ENCODE peak calls at places on chromosome 13, in eight cellular contexts. Z is fibroblast of lung, U is fibroblast of the aortic adventitia, N is GM06990, G is GM23248, M is neuronal stem cell, L is heart left ventricle, H is mammary epithelial cell. V is an unnamed sample.

GRCh38 chr13:43905435-43906031 is 25.8 kb downstream of the LACC1 start:
- DNase-seq in G (peak), L (no peak), M (peak), Z (peak), U (peak), N (no peak), H (peak), V (peak)

GRCh38 chr13:98143157-98143553 is 261 bp downstream of the FARP1 start:
- DNase-seq in L (peak), M (peak), H (no peak), N (no peak), Z (no peak), G (no peak), U (no peak), V (no peak)

GRCh38 chr13:105445793-105446192 is 1089.7 kb downstream of the EFNB2 start:
- DNase-seq in L (no peak), N (no peak), G (no peak), H (no peak), Z (no peak), M (no peak), U (no peak), V (no peak)

GRCh38 chr13:78401833-78402232 is 201.5 kb downstream of the POU4F1 start:
- DNase-seq in H (no peak), M (no peak), Z (peak), L (no peak), N (no peak), U (no peak), G (no peak), V (no peak)

GRCh38 chr13:43935878-43936277 is 56.2 kb downstream of the LACC1 start:
- DNase-seq in Z (peak), M (no peak), H (no peak), N (no peak), U (peak), G (peak), L (no peak), V (no peak)

GRCh38 chr13:31234729-31235128 is 35.0 kb downstream of the B3GLCT start:
- DNase-seq in U (no peak), G (peak), M (no peak), L (no peak), N (no peak), H (no peak), Z (no peak), V (no peak)

GRCh38 chr13:32208860-32209259 is 106.3 kb downstream of the ZAR1L start:
- DNase-seq in U (no peak), N (no peak), M (no peak), G (no peak), Z (no peak), L (no peak), H (no peak), V (no peak)

GRCh38 chr13:21511841-21512240 is 52.7 kb upstream of the ZDHHC20 start:
- DNase-seq in U (peak), M (no peak), L (no peak), G (peak), N (no peak), Z (peak), H (peak), V (no peak)

GRCh38 chr13:47945738-47946137 is 55.3 kb downstream of the SUCLA2 start:
- DNase-seq in N (no peak), U (peak), M (no peak), Z (peak), L (no peak), H (peak), G (peak), V (no peak)

GRCh38 chr13:101454767-101455166 is 2.3 kb downstream of the ITGBL1 start:
- DNase-seq in M (no peak), L (no peak), H (peak), G (peak), U (peak), Z (peak), N (no peak), V (no peak)

GRCh38 chr13:80001510-80001842 is 339.4 kb downstream of the SPRY2 start:
- DNase-seq in Z (no peak), L (no peak), G (no peak), U (no peak), N (no peak), M (no peak), H (no peak), V (no peak)

GRCh38 chr13:44908712-44909111 is 80.6 kb downstream of the NUFIP1 start:
- DNase-seq in Z (no peak), M (no peak), H (no peak), U (no peak), N (no peak), G (no peak), L (no peak), V (no peak)

GRCh38 chr13:26343816-26344215 is 89.9 kb downstream of the CDK8 start:
- DNase-seq in U (no peak), L (no peak), H (no peak), N (no peak), Z (no peak), G (no peak), M (no peak), V (no peak)

GRCh38 chr13:71028884-71029283 is 838.1 kb downstream of the DACH1 start:
- DNase-seq in M (no peak), Z (no peak), N (no peak), U (no peak), H (no peak), G (no peak), L (no peak), V (no peak)

GRCh38 chr13:34207334-34207733 is 389.4 kb downstream of the RFC3 start:
- DNase-seq in L (peak), N (no peak), G (peak), U (peak), M (no peak), Z (peak), H (peak), V (no peak)

GRCh38 chr13:61275251-61275650 is 140.4 kb downstream of the PCDH20 start:
- DNase-seq in Z (no peak), G (no peak), H (no peak), N (no peak), U (no peak), L (no peak), M (no peak), V (no peak)

GRCh38 chr13:94056362-94056990 is 423.0 kb downstream of the DCT start:
- DNase-seq in H (no peak), Z (peak), L (no peak), U (no peak), N (no peak), M (no peak), G (peak), V (no peak)

GRCh38 chr13:73938375-73939070 is 195.7 kb downstream of the KLF12 start:
- DNase-seq in N (no peak), U (peak), L (no peak), G (peak), Z (peak), M (peak), H (peak), V (no peak)

GRCh38 chr13:96091164-96091931 is 1.4 kb downstream of the HS6ST3 start:
- DNase-seq in G (peak), M (peak), H (no peak), N (peak), Z (peak), L (no peak), U (peak), V (no peak)

GRCh38 chr13:96090240-96091101 is 564 bp downstream of the HS6ST3 start:
- DNase-seq in L (no peak), N (peak), U (no peak), H (no peak), G (peak), M (peak), Z (peak), V (no peak)

GRCh38 chr13:96093296-96094006 is 3.5 kb downstream of the HS6ST3 start:
- DNase-seq in L (no peak), M (no peak), N (no peak), G (peak), Z (no peak), H (no peak), U (no peak), V (no peak)

GRCh38 chr13:96089749-96090239 is at the start of gene HS6ST3:
- DNase-seq in U (no peak), Z (peak), M (peak), L (no peak), N (no peak), H (peak), G (peak), V (no peak)

DNA sequence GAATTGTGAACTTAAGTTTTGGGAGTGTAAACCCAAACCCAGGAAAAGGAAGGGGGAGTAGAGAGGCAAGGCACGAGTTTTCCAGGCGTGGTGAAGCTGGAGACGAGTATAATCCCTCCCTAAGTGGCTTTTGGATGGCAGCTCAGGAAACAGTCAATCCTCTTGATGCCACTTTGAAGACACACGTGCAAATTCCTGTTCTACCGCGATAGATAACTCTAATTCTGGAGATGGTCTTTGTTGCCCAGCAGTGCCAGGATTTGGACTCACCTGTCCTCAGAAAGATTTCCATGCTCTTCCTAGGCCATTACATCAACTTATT is 2.0 kb downstream of the HS6ST3 start:
- DNase-seq in G (no peak), L (no peak), H (no peak), N (no peak), Z (no peak), U (no peak), M (no peak), V (no peak)
- H3K4me3 ChIP-seq in G (no peak), L (no peak), H (no peak), N (no peak), Z (no peak), U (peak), M (no peak), V (no peak)

GRCh38 chr13:30133554-30133912 is 173.8 kb downstream of the KATNAL1 start:
- DNase-seq in U (no peak), H (no peak), N (no peak), G (no peak), L (no peak), M (no peak), Z (no peak), V (no peak)
- H3K4me3 ChIP-seq in U (no peak), H (no peak), N (no peak), G (no peak), L (no peak), M (no peak), Z (no peak), V (no peak)

DNA sequence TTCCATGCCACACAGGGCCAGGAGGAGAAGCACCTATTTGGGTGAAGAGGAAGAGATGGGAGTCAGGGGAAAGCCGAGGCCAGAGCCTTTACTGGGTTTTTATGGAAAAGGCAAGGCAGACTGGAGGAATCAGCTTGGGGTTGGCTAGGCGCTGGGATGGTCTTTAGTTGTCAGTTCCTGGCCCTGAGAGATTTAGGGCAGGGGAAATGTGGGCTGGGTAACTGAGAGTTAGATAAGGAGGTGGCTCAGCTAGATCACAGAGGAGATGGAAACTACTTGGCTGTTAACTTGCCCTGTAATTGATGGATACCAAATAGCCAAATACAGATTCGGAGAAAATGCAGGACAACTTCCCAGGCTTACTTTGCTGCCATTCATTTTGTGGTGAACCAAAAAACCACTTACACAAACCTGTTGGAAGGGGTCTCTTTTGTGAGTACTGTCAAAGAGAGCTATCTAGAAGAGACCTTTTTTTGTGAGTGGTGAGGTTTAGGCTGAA is 54.0 kb downstream of the LRCH1 start:
- DNase-seq in M (no peak), G (no peak), N (no peak), U (no peak), Z (no peak), H (no peak), L (no peak), V (no peak)
- H3K4me3 ChIP-seq in M (no peak), G (no peak), N (no peak), U (no peak), Z (no peak), H (no peak), L (no peak), V (no peak)

DNA sequence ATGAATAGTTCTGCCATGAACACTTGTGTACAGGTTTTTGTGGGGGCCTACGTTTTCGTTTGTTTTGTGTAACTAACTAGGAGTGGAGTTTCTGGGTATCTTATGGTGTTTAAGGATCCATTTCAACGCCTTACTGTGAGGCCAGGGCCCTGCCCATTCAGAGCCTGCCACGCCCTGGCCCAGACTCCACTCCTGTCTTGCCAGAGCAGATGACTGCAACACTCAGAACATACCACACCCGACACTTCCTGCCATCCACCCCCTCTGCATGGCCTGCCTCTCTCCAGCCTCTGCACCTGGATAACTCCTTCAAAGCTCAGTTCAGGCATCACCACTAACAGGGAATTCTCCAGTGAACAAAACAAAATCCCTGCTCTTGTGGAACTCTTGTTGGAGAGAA is 43.2 kb downstream of the RGCC start:
- DNase-seq in M (no peak), L (no peak), U (no peak), G (peak), Z (peak), N (peak), H (peak), V (no peak)
- H3K4me3 ChIP-seq in M (no peak), L (no peak), U (no peak), G (no peak), Z (no peak), N (no peak), H (no peak), V (no peak)

GRCh38 chr13:50127017-50127725 is 111.9 kb downstream of the KCNRG start:
- DNase-seq in L (peak), Z (peak), U (peak), N (peak), G (peak), M (peak), H (no peak), V (no peak)
- H3K4me3 ChIP-seq in L (peak), Z (peak), U (peak), N (peak), G (peak), M (peak), H (no peak), V (no peak)

V was measured in LNCaP clone FGC.